ENCODE peak calls at places on chromosomes 3 and 15, in four cellular contexts. U is GM23338, K is thyroid gland, W is adrenal gland. M is an unnamed sample.

GRCh38 chr15:66938114-66938830 is 127.1 kb upstream of the SMAD3 start:
- DNase-seq in U (peak; percentile 20), K (no peak), W (no peak), M (no peak)

GRCh38 chr3:48404440-48405342 is 25.2 kb downstream of the PLXNB1 start:
- DNase-seq in U (no peak), K (no peak), W (peak; percentile 4), M (no peak)

GRCh38 chr3:46454209-46454595 is 10.5 kb downstream of the LTF start:
- DNase-seq in U (no peak), K (no peak), W (no peak), M (no peak)

GRCh38 chr15:33089878-33090757 is 104.4 kb downstream of the FMN1 start:
- DNase-seq in U (no peak), K (no peak), W (no peak), M (no peak)

GRCh38 chr3:55244247-55244646 is 242.9 kb downstream of the WNT5A start:
- DNase-seq in U (no peak), K (no peak), W (no peak), M (no peak)

GRCh38 chr15:65578904-65579728 is 31.8 kb downstream of the INTS14 start:
- DNase-seq in U (peak; percentile 11), K (peak; percentile 24), W (no peak), M (no peak)

GRCh38 chr3:29409409-29409808 is 128.5 kb downstream of the RBMS3 start:
- DNase-seq in U (no peak), K (no peak), W (no peak), M (no peak)

GRCh38 chr3:186220365-186220764 is 111.5 kb upstream of the ETV5 start:
- DNase-seq in U (no peak), K (no peak), W (peak; percentile 70), M (no peak)

GRCh38 chr3:71219744-71220638 is 363.5 kb downstream of the FOXP1 start:
- DNase-seq in U (no peak), K (peak; percentile 60), W (no peak), M (no peak)

GRCh38 chr3:141080407-141080806 is 29.3 kb downstream of the SPSB4 start:
- DNase-seq in U (no peak), K (no peak), W (no peak), M (no peak)

GRCh38 chr3:116112686-116113085 is 332.6 kb downstream of the LSAMP start:
- DNase-seq in U (no peak), K (no peak), W (no peak), M (no peak)

GRCh38 chr3:113485161-113485609 is 29.8 kb downstream of the SPICE1 start:
- DNase-seq in U (peak; percentile 16), K (no peak), W (no peak), M (peak; percentile 72)

GRCh38 chr15:83446904-83447708 is at the start of gene SH3GL3:
- DNase-seq in U (peak; percentile 93), K (peak; percentile 86), W (peak; percentile 64), M (peak; percentile 88)

GRCh38 chr3:8872291-8872690 is 91.0 kb downstream of the RAD18 start:
- DNase-seq in U (no peak), K (no peak), W (no peak), M (no peak)

GRCh38 chr3:128497305-128498126 is 4.5 kb upstream of the GATA2 start:
- DNase-seq in U (peak; percentile 84), K (peak; percentile 56), W (peak; percentile 72), M (no peak)

GRCh38 chr3:129320261-129320660 is 41.6 kb downstream of the HMCES start:
- DNase-seq in U (no peak), K (no peak), W (no peak), M (no peak)

GRCh38 chr15:64907991-64908390 is 3.7 kb upstream of the ANKDD1A start:
- DNase-seq in U (no peak), K (no peak), W (no peak), M (no peak)

GRCh38 chr3:171088984-171089754 is 62.6 kb upstream of the SLC2A2 start:
- DNase-seq in U (no peak), K (no peak), W (peak; percentile 33), M (no peak)

GRCh38 chr15:88894819-88895767 is at the start of gene HAPLN3:
- DNase-seq in U (peak; percentile 83), K (peak; percentile 59), W (peak; percentile 25), M (peak; percentile 78)

GRCh38 chr3:98966862-98967554 is 65.5 kb upstream of the DCBLD2 start:
- DNase-seq in U (no peak), K (no peak), W (no peak), M (no peak)

GRCh38 chr15:23038741-23039150 is 623 bp downstream of the TUBGCP5 start:
- DNase-seq in U (no peak), K (peak; percentile 17), W (peak; percentile 23), M (no peak)

GRCh38 chr3:148614463-148614862 is 83.2 kb upstream of the AGTR1 start:
- DNase-seq in U (peak; percentile 21), K (no peak), W (no peak), M (no peak)

GRCh38 chr3:50203113-50203852 is 1.8 kb upstream of the SLC38A3 start:
- DNase-seq in U (no peak), K (no peak), W (no peak), M (no peak)

GRCh38 chr3:73848173-73848751 is 223.5 kb upstream of the PDZRN3 start:
- DNase-seq in U (peak; percentile 70), K (no peak), W (peak; percentile 11), M (no peak)

GRCh38 chr15:75827691-75828090 is 15.6 kb upstream of the UBE2Q2 start:
- DNase-seq in U (no peak), K (no peak), W (no peak), M (no peak)

GRCh38 chr3:105996781-105997180 is 128.0 kb upstream of the CBLB start:
- DNase-seq in U (no peak), K (no peak), W (no peak), M (no peak)

GRCh38 chr3:102415553-102415952 is 19.3 kb upstream of the ZPLD1 start:
- DNase-seq in U (no peak), K (no peak), W (no peak), M (no peak)

GRCh38 chr3:77038928-77039605 is 832 bp upstream of the ROBO2 start:
- DNase-seq in U (peak; percentile 52), K (peak; percentile 6), W (no peak), M (peak; percentile 37)

GRCh38 chr3:17645074-17645698 is 97.2 kb downstream of the TBC1D5 start:
- DNase-seq in U (peak; percentile 86), K (no peak), W (peak; percentile 31), M (no peak)

GRCh38 chr15:86082619-86083377 is 3.1 kb downstream of the AGBL1 start:
- DNase-seq in U (no peak), K (no peak), W (no peak), M (no peak)

GRCh38 chr15:40060241-40060961 is 21.4 kb upstream of the SRP14 start:
- DNase-seq in U (no peak), K (no peak), W (no peak), M (no peak)

GRCh38 chr15:98077186-98077585 is 116.7 kb downstream of the ARRDC4 start:
- DNase-seq in U (no peak), K (no peak), W (no peak), M (peak; percentile 73)
- H3K27ac ChIP-seq in U (no peak overlapping the region), K (peak overlapping the region; percentile 60), W (peak overlapping the region; percentile 58), M (no peak overlapping the region)

DNA sequence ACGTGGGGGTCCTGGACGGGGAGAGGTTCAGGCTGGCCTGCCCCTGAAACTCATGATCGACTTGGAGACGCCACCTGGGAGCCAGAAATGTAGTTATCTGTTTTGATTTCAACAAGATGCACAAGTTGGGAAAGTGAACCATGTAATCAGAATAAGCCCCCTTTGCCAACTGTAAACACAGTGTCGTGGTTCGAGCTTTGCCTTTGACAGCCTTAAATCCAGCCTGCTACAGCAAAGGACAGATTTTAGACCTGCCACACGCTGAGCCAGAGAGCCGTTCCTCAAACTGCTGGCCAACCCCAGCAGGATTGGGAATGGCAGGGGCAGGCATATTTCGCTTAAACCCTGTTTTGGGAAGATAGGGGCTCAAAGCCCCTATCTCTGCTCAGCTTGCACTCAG is 246.3 kb upstream of the TPM1 start:
- DNase-seq in U (no peak), K (no peak), W (no peak), M (no peak)
- TF ChIP-seq CTCF in U (no peak), K (no peak), W (no peak), M (no peak)

GRCh38 chr3:193879099-193879863 is 256.7 kb upstream of the HES1 start:
- DNase-seq in U (no peak), K (no peak), W (no peak), M (no peak)
- H3K27me3 ChIP-seq in U (no peaks in the 10 kb centered on the region), K (no peaks in the 10 kb centered on the region), W (no peaks in the 10 kb centered on the region), M (no peaks in the 10 kb centered on the region)

DNA sequence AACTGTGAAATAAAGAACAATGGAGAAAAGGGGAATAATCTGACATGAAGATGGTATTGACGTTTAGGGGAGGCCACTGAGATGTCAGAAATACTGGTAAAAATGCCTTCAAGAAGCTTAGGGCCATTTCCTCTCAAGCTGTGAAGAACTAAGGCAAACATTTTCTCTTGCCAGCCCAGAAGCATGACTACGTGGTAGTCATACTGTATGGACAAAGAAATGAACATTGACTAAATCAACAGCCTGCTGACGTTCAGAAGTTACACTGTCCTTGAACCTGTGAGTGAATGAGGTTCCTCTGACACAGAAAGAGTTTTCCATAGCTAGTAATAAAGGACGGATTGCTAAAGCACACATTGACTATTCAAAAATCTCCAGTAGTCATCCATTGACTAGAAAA is 121.0 kb downstream of the P3H2 start:
- DNase-seq in U (no peak), K (no peak), W (peak; percentile 52), M (no peak)
- H3K27ac ChIP-seq in U (no peak overlapping the region), K (no peak overlapping the region), W (peak overlapping the region; percentile 71), M (no peak overlapping the region)

GRCh38 chr3:161371441-161372320 is at the start of gene SPTSSB:
- DNase-seq in U (peak; percentile 91), K (peak; percentile 34), W (peak; percentile 11), M (peak; percentile 82)
- TF ChIP-seq CTCF in U (peak; percentile 56), K (no peak), W (no peak), M (no peak)

DNA sequence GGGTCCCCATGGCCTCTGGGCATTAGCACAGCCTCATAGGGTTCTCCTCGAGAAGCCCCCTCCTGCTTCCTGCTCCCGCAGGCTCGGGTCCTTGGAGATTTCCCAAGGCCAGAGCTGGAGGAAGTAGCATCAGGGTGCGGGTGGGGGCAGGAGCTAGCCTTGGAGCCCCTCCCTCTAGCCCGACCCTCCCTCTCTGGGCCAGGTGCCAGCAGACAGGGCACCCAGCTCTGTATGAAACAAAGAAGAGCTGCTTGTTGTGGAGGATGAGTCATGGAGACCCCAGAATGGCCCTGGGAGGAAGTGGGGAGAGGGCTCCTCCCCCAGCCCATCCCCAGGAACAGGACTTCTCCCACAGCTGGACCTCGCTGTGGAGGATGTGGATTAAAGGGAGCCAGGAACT is 29.2 kb downstream of the EPHB3 start:
- DNase-seq in U (no peak), K (no peak), W (no peak), M (peak; percentile 40)
- H3K27me3 ChIP-seq in U (peaks cover 91% of the 10 kb centered on the region), K (no peaks in the 10 kb centered on the region), W (no peaks in the 10 kb centered on the region), M (no peaks in the 10 kb centered on the region)

GRCh38 chr3:37712387-37712786 is 149.3 kb upstream of the CTDSPL start:
- DNase-seq in U (no peak), K (no peak), W (no peak), M (no peak)

GRCh38 chr3:37711721-37712120 is 150.0 kb upstream of the CTDSPL start:
- DNase-seq in U (no peak), K (no peak), W (no peak), M (no peak)

GRCh38 chr3:37715358-37715757 is 146.3 kb upstream of the CTDSPL start:
- DNase-seq in U (no peak), K (no peak), W (no peak), M (no peak)

GRCh38 chr3:37713820-37714204 is 147.9 kb upstream of the CTDSPL start:
- DNase-seq in U (no peak), K (no peak), W (no peak), M (no peak)

GRCh38 chr3:37712918-37713819 is 148.5 kb upstream of the CTDSPL start:
- DNase-seq in U (no peak), K (peak; percentile 51), W (no peak), M (no peak)
- H3K27ac ChIP-seq in U (no peak overlapping the region), K (peak overlapping the region; percentile 66), W (peak overlapping the region; percentile 15), M (peak overlapping the region; percentile 57)

M was measured in left lung.